ENCODE peak calls at places on chromosomes 11 and 22, in four cellular contexts. R, A, J and Q are unnamed samples.

GRCh38 chr11:8221917-8222316 is 41.8 kb downstream of the LMO1 start:
- DNase-seq in R (no peak), A (no peak), J (no peak), Q (no peak)

GRCh38 chr11:117315285-117316196 is 515 bp downstream of the BACE1 start:
- DNase-seq in R (no peak), A (no peak), J (peak; percentile 33), Q (no peak)

GRCh38 chr11:116499396-116500001 is 273.3 kb downstream of the BUD13 start:
- DNase-seq in R (peak; percentile 87), A (peak; percentile 94), J (peak; percentile 64), Q (peak; percentile 71)

GRCh38 chr11:106311531-106312230 is 234.2 kb downstream of the AASDHPPT start:
- DNase-seq in R (no peak), A (no peak), J (no peak), Q (no peak)

GRCh38 chr11:35420371-35420770 is 1.0 kb upstream of the SLC1A2 start:
- DNase-seq in R (no peak), A (no peak), J (no peak), Q (no peak)

GRCh38 chr11:72589802-72590761 is 84.1 kb downstream of the PDE2A start:
- DNase-seq in R (no peak), A (peak; percentile 44), J (no peak), Q (peak; percentile 66)

GRCh38 chr22:37021710-37022482 is 2.4 kb downstream of the MPST start:
- DNase-seq in R (no peak), A (peak; percentile 70), J (no peak), Q (peak; percentile 67)

GRCh38 chr11:16613401-16614381 is 124.8 kb upstream of the C11orf58 start:
- DNase-seq in R (peak; percentile 96), A (peak; percentile 91), J (peak; percentile 78), Q (peak; percentile 90)

GRCh38 chr11:33172996-33173395 is 11.7 kb upstream of the CSTF3 start:
- DNase-seq in R (no peak), A (no peak), J (no peak), Q (no peak)

GRCh38 chr11:14378171-14378570 is 19.2 kb upstream of the RRAS2 start:
- DNase-seq in R (no peak), A (no peak), J (no peak), Q (no peak)

GRCh38 chr22:36953239-36954080 is 40.0 kb downstream of the CSF2RB start:
- DNase-seq in R (no peak), A (no peak), J (no peak), Q (no peak)

GRCh38 chr11:18137186-18137800 is 4.9 kb downstream of the MRGPRX3 start:
- DNase-seq in R (no peak), A (no peak), J (no peak), Q (no peak)

GRCh38 chr22:27602390-27602789 is 199.2 kb downstream of the MN1 start:
- DNase-seq in R (no peak), A (no peak), J (no peak), Q (no peak)

GRCh38 chr11:74820763-74821162 is 72.1 kb downstream of the RNF169 start:
- DNase-seq in R (no peak), A (no peak), J (no peak), Q (no peak)

GRCh38 chr11:43638717-43639116 is 41.8 kb upstream of the HSD17B12 start:
- DNase-seq in R (no peak), A (no peak), J (no peak), Q (no peak)

GRCh38 chr11:57131080-57131790 is 50.5 kb upstream of the LRRC55 start:
- DNase-seq in R (no peak), A (peak; percentile 58), J (peak; percentile 20), Q (peak; percentile 21)

GRCh38 chr11:61106906-61107470 is 4.7 kb downstream of the CD5 start:
- DNase-seq in R (no peak), A (no peak), J (no peak), Q (no peak)

GRCh38 chr11:134583397-134583990 is 171.5 kb upstream of the B3GAT1 start:
- DNase-seq in R (no peak), A (no peak), J (no peak), Q (no peak)

GRCh38 chr11:125886997-125887372 is 483 bp upstream of the HYLS1 start:
- DNase-seq in R (peak; percentile 88), A (peak; percentile 43), J (peak; percentile 46), Q (peak; percentile 19)

GRCh38 chr22:17401728-17402127 is 32.5 kb downstream of the CECR2 start:
- DNase-seq in R (no peak), A (no peak), J (no peak), Q (no peak)

GRCh38 chr11:41282436-41282835 is 177.0 kb downstream of the LRRC4C start:
- DNase-seq in R (no peak), A (no peak), J (no peak), Q (no peak)

GRCh38 chr11:108938604-108939003 is 273.7 kb downstream of the DDX10 start:
- DNase-seq in R (no peak), A (no peak), J (no peak), Q (no peak)

GRCh38 chr11:3815882-3816281 is 7.5 kb downstream of the PGAP2 start:
- DNase-seq in R (no peak), A (no peak), J (no peak), Q (no peak)

GRCh38 chr11:113473983-113474361 is 1.2 kb downstream of the DRD2 start:
- DNase-seq in R (no peak), A (no peak), J (no peak), Q (no peak)
- H3K4me3 ChIP-seq in R (no peak overlapping the region), A (no peak overlapping the region), J (no peak overlapping the region), Q (no peak overlapping the region)

GRCh38 chr22:39236321-39237275 is 8.2 kb downstream of the PDGFB start:
- DNase-seq in R (no peak), A (peak; percentile 57), J (no peak), Q (peak; percentile 57)

GRCh38 chr22:39232806-39233735 is 11.7 kb downstream of the PDGFB start:
- DNase-seq in R (no peak), A (no peak), J (no peak), Q (no peak)

GRCh38 chr22:39234157-39234793 is 10.5 kb downstream of the PDGFB start:
- DNase-seq in R (no peak), A (no peak), J (no peak), Q (no peak)

GRCh38 chr22:39233736-39234120 is 11.1 kb downstream of the PDGFB start:
- DNase-seq in R (no peak), A (no peak), J (no peak), Q (no peak)

DNA sequence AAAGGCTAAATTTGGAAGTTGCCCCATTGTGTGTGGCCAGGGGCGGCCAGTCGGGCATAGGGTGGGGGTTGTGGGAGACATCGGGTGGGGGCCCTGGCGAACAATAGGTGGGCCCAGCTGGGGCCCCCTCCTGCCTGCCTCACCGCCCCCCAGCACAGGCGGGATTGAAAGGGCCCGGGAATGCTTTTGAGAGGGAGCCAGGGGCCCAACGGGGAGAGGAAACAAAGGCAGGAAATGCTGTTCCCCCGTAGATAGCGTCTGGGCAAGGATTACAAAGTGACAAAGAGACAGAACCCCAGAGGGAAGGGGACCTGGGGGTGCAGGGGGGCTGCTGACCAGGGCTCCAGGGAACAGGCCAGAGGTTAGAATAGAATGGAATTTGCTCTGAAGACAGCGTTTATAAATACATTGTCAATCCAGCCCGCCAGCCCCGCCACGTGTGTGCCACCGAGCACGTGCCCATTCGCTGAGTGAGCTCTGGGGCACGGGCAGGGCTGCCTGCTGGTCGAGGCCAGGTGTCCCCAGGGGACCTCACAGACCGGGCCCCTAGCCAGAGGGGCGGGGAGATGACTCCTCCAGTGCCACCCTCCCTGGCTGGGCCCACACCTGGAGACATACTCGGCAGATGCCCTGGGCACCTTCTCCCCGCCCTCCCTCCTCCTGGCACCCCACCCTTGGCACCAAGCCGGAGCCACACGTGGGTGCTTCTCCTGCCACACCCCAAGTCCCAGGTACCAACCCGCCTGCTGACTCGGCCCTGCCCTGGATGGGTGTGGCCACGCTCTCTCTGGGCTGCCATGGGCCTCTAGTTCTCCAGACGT is 9.7 kb downstream of the PDGFB start:
- DNase-seq in R (peak; percentile 95), A (peak; percentile 78), J (no peak), Q (peak; percentile 73)
- H3K4me3 ChIP-seq in R (no peak overlapping the region), A (no peak overlapping the region), J (no peak overlapping the region), Q (no peak overlapping the region)

DNA sequence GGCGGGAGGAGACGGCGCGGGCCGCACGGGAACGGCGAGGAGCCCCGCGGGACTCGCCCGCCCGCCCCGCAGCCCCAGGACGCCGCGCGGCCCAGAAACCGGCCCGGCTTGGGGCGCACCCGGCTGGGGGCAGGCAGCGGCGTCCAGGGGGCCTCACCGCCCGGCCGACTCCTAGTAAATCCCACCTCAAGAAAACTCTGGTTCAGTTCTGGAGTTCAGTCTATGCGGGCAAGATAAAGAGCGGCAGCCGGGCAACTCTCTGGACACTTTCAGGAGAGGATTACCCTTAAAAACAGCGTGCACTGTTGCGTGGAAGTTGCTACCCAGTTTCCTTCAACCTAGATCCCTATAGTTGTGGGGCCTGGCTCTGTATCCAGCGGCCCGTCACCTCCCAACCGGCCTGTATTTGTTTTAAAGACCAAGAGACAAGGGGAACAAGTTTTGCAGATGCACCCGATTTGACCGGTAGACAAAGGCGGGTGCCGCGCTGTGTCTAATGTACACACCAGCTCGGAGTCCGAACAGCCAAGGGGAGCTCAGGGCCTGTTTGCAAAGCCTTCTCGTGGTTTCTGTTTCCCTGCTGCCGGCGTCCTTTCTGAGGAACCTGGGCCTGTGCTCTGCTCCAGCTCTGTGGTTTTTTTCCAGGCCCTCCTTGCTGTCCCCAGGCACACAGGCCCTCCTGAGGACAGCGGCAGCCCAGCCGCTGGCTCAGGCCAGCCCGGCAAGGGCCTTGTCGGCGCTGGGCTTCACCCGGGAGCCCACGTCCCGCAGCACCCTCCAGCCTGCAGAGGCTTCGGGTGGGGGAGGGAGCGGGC is 1.1 kb downstream of the TBX1 start:
- DNase-seq in R (no peak), A (no peak), J (no peak), Q (no peak)
- H3K4me3 ChIP-seq in R (peak overlapping the region; percentile 29), A (no peak overlapping the region), J (no peak overlapping the region), Q (no peak overlapping the region)

DNA sequence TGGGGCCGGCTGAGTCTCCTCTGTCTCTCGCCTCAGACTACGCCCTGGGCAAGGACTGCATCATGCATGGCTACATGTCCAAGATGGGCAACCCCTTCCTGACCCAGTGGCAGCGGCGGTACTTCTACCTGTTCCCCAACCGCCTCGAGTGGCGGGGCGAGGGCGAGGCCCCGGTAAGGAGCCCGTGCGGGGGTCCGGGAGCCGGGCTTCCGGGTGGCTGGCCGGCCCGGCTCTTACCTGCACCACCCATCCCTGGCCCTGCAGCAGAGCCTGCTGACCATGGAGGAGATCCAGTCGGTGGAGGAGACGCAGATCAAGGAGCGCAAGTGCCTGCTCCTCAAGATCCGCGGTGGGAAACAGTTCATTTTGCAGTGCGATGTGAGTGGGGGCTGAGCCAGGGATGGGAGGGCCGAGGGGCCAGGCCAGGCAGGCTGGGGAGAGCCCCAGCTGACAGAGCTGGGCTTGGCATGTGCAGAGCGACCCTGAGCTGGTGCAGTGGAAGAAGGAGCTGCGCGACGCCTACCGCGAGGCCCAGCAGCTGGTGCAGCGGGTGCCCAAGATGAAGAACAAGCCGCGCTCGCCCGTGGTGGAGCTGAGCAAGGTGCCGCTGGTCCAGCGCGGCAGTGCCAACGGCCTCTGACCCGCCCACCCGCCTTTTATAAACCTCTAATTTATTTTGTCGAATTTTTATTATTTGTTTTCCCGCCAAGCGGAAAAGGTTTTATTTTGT is 4.1 kb upstream of the ANKRD13D start:
- DNase-seq in R (no peak), A (no peak), J (no peak), Q (peak; percentile 9)
- H3K4me3 ChIP-seq in R (no peak overlapping the region), A (no peak overlapping the region), J (no peak overlapping the region), Q (no peak overlapping the region)

GRCh38 chr11:131893103-131893502 is 522.7 kb downstream of the NTM start:
- DNase-seq in R (no peak), A (no peak), J (no peak), Q (no peak)
- H3K4me3 ChIP-seq in R (no peak overlapping the region), A (no peak overlapping the region), J (no peak overlapping the region), Q (no peak overlapping the region)

GRCh38 chr11:120254788-120255518 is 15.0 kb downstream of the POU2F3 start:
- DNase-seq in R (no peak), A (no peak), J (no peak), Q (no peak)
- H3K4me3 ChIP-seq in R (no peak overlapping the region), A (no peak overlapping the region), J (no peak overlapping the region), Q (no peak overlapping the region)

GRCh38 chr11:27472398-27473016 is at the start of gene LGR4:
- DNase-seq in R (peak; percentile 98), A (peak; percentile 95), J (peak; percentile 85), Q (peak; percentile 98)
- H3K4me3 ChIP-seq in R (peak within 1 kb of the TSS; percentile 69), A (peak within 1 kb of the TSS; percentile 94), J (peak within 1 kb of the TSS; percentile 51), Q (peak within 1 kb of the TSS; percentile 68)